ENCODE peak calls at places on chromosomes 7 and 10, in four cellular contexts. One of them, this sample, is unnamed.

GRCh38 chr10:72814134-72814790 is 79.3 kb upstream of the OIT3 start:
- DNase-seq in HL-60: no peak
- DNase-seq in K562: no peak
- DNase-seq in GM12878: no peak
- DNase-seq in this sample: no peak

GRCh38 chr7:137345799-137346449 is 2.4 kb upstream of the PTN start:
- DNase-seq in HL-60: no peak
- DNase-seq in K562: no peak
- DNase-seq in GM12878: no peak
- DNase-seq in this sample: no peak

GRCh38 chr7:16422917-16423316 is 1.6 kb upstream of the CRPPA start:
- DNase-seq in HL-60: no peak
- DNase-seq in K562: peak; percentile 39
- DNase-seq in GM12878: no peak
- DNase-seq in this sample: no peak

GRCh38 chr7:114086491-114086905 is 167.7 kb upstream of the PPP1R3A start:
- DNase-seq in HL-60: no peak
- DNase-seq in K562: no peak
- DNase-seq in GM12878: no peak
- DNase-seq in this sample: no peak

GRCh38 chr7:27248911-27249723 is 6.5 kb downstream of the EVX1 start:
- DNase-seq in HL-60: no peak
- DNase-seq in K562: no peak
- DNase-seq in GM12878: no peak
- DNase-seq in this sample: no peak

GRCh38 chr10:102502337-102503151 is at the start of gene ACTR1A:
- DNase-seq in HL-60: peak; percentile 99
- DNase-seq in K562: peak; percentile 73
- DNase-seq in GM12878: peak; percentile 97
- DNase-seq in this sample: peak; percentile 66

GRCh38 chr7:112759905-112760304 is 30.3 kb downstream of the TMEM168 start:
- DNase-seq in HL-60: no peak
- DNase-seq in K562: no peak
- DNase-seq in GM12878: no peak
- DNase-seq in this sample: no peak

GRCh38 chr7:109641445-109641844 is 1071.8 kb downstream of the DNAJB9 start:
- DNase-seq in HL-60: no peak
- DNase-seq in K562: no peak
- DNase-seq in GM12878: no peak
- DNase-seq in this sample: no peak

GRCh38 chr7:140022582-140023211 is 40.1 kb downstream of the PARP12 start:
- DNase-seq in HL-60: no peak
- DNase-seq in K562: no peak
- DNase-seq in GM12878: no peak
- DNase-seq in this sample: no peak

GRCh38 chr7:43757073-43757720 is 1.3 kb upstream of the BLVRA start:
- DNase-seq in HL-60: no peak
- DNase-seq in K562: no peak
- DNase-seq in GM12878: no peak
- DNase-seq in this sample: no peak

GRCh38 chr7:426510-426909 is 93.1 kb downstream of the PDGFA start:
- DNase-seq in HL-60: no peak
- DNase-seq in K562: no peak
- DNase-seq in GM12878: no peak
- DNase-seq in this sample: no peak

GRCh38 chr10:121698336-121698735 is 100.1 kb upstream of the FGFR2 start:
- DNase-seq in HL-60: no peak
- DNase-seq in K562: no peak
- DNase-seq in GM12878: no peak
- DNase-seq in this sample: no peak

GRCh38 chr7:20440472-20441105 is 109.9 kb downstream of the ITGB8 start:
- DNase-seq in HL-60: no peak
- DNase-seq in K562: peak; percentile 63
- DNase-seq in GM12878: no peak
- DNase-seq in this sample: no peak

GRCh38 chr10:109881481-109881880 is 41.8 kb downstream of the XPNPEP1 start:
- DNase-seq in HL-60: no peak
- DNase-seq in K562: no peak
- DNase-seq in GM12878: no peak
- DNase-seq in this sample: no peak

GRCh38 chr7:139108256-139109187 is 998 bp downstream of the ZC3HAV1 start:
- DNase-seq in HL-60: no peak
- DNase-seq in K562: peak; percentile 79
- DNase-seq in GM12878: no peak
- DNase-seq in this sample: no peak

GRCh38 chr10:110546077-110546476 is 21.4 kb upstream of the SMC3 start:
- DNase-seq in HL-60: no peak
- DNase-seq in K562: no peak
- DNase-seq in GM12878: no peak
- DNase-seq in this sample: no peak

GRCh38 chr7:149072438-149072775 is 18.1 kb downstream of the ZNF786 start:
- DNase-seq in HL-60: no peak
- DNase-seq in K562: no peak
- DNase-seq in GM12878: no peak
- DNase-seq in this sample: no peak

GRCh38 chr7:134527979-134528371 is 608 bp downstream of the AKR1B10 start:
- DNase-seq in HL-60: no peak
- DNase-seq in K562: no peak
- DNase-seq in GM12878: no peak
- DNase-seq in this sample: no peak

GRCh38 chr10:119996944-119997343 is 104.4 kb downstream of the SEC23IP start:
- DNase-seq in HL-60: no peak
- DNase-seq in K562: no peak
- DNase-seq in GM12878: no peak
- DNase-seq in this sample: no peak

GRCh38 chr7:86653919-86654659 is 10.4 kb downstream of the GRM3 start:
- DNase-seq in HL-60: no peak
- DNase-seq in K562: no peak
- DNase-seq in GM12878: no peak
- DNase-seq in this sample: no peak

GRCh38 chr7:156071612-156072011 is 259.3 kb upstream of the SHH start:
- DNase-seq in HL-60: no peak
- DNase-seq in K562: no peak
- DNase-seq in GM12878: no peak
- DNase-seq in this sample: no peak

GRCh38 chr10:30985552-30985951 is 46.1 kb downstream of the ZNF438 start:
- DNase-seq in HL-60: no peak
- DNase-seq in K562: no peak
- DNase-seq in GM12878: no peak
- DNase-seq in this sample: no peak

GRCh38 chr10:15852111-15852557 is 8.2 kb downstream of the MINDY3 start:
- DNase-seq in HL-60: no peak
- DNase-seq in K562: no peak
- DNase-seq in GM12878: no peak
- DNase-seq in this sample: no peak

GRCh38 chr10:24363070-24363469 is 154.1 kb downstream of the KIAA1217 start:
- DNase-seq in HL-60: no peak
- DNase-seq in K562: no peak
- DNase-seq in GM12878: no peak
- DNase-seq in this sample: no peak

GRCh38 chr10:16644146-16644545 is 122.5 kb upstream of the C1QL3 start:
- DNase-seq in HL-60: no peak
- DNase-seq in K562: no peak
- DNase-seq in GM12878: no peak
- DNase-seq in this sample: no peak

GRCh38 chr7:151009340-151010001 is 14.8 kb downstream of the ATG9B start:
- DNase-seq in HL-60: no peak
- DNase-seq in K562: peak; percentile 85
- DNase-seq in GM12878: no peak
- DNase-seq in this sample: no peak

GRCh38 chr10:104300736-104301292 is 31.8 kb downstream of the GSTO2 start:
- DNase-seq in HL-60: no peak
- DNase-seq in K562: no peak
- DNase-seq in GM12878: no peak
- DNase-seq in this sample: no peak

GRCh38 chr7:1758417-1758858 is 88.4 kb downstream of the ELFN1 start:
- DNase-seq in HL-60: no peak
- DNase-seq in K562: peak; percentile 46
- DNase-seq in GM12878: no peak
- DNase-seq in this sample: no peak

GRCh38 chr10:13102002-13102794 is 2.2 kb downstream of the OPTN start:
- DNase-seq in HL-60: no peak
- DNase-seq in K562: no peak
- DNase-seq in GM12878: no peak
- DNase-seq in this sample: no peak
- TF ChIP-seq SPI1 in HL-60: no peak
- TF ChIP-seq SPI1 in K562: no peak
- TF ChIP-seq SPI1 in GM12878: no peak
- TF ChIP-seq SPI1 in this sample: no peak

DNA sequence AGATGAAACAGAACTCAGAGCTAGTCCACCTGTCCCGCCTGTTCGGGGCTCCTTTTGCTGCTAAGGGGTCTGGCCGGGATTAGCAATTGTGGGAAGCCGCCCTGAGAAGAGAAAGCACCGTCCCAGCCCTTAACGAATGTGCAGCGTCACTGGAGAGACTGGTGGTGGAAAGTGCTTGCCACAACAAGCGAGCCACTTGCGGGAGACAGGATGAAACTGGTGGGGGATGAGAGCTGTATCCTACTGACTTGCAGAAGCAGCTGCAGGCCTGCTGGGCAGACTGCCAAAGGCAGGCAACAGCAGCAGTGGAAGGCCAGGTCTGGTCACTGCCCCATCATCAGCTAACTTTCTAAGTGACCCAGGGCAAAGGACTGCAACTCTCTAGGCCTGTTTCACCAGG is 95.4 kb downstream of the FAM53B start:
- DNase-seq in HL-60: peak; percentile 86
- DNase-seq in K562: peak; percentile 60
- DNase-seq in GM12878: peak; percentile 33
- DNase-seq in this sample: no peak
- TF ChIP-seq SPI1 in HL-60: no peak
- TF ChIP-seq SPI1 in K562: no peak
- TF ChIP-seq SPI1 in GM12878: no peak
- TF ChIP-seq SPI1 in this sample: no peak

GRCh38 chr7:18354686-18355085 is 140.9 kb upstream of the HDAC9 start:
- DNase-seq in HL-60: no peak
- DNase-seq in K562: no peak
- DNase-seq in GM12878: no peak
- DNase-seq in this sample: no peak
- TF ChIP-seq SPI1 in HL-60: no peak
- TF ChIP-seq SPI1 in K562: no peak
- TF ChIP-seq SPI1 in GM12878: no peak
- TF ChIP-seq SPI1 in this sample: no peak

GRCh38 chr10:61642692-61643091 is 20.0 kb upstream of the CABCOCO1 start:
- DNase-seq in HL-60: no peak
- DNase-seq in K562: no peak
- DNase-seq in GM12878: no peak
- DNase-seq in this sample: no peak

GRCh38 chr10:61639952-61640351 is 22.8 kb upstream of the CABCOCO1 start:
- DNase-seq in HL-60: no peak
- DNase-seq in K562: no peak
- DNase-seq in GM12878: no peak
- DNase-seq in this sample: no peak

GRCh38 chr10:61640876-61641275 is 21.9 kb upstream of the CABCOCO1 start:
- DNase-seq in HL-60: no peak
- DNase-seq in K562: no peak
- DNase-seq in GM12878: no peak
- DNase-seq in this sample: no peak

GRCh38 chr10:61642073-61642637 is 20.6 kb upstream of the CABCOCO1 start:
- DNase-seq in HL-60: no peak
- DNase-seq in K562: no peak
- DNase-seq in GM12878: no peak
- DNase-seq in this sample: no peak

DNA sequence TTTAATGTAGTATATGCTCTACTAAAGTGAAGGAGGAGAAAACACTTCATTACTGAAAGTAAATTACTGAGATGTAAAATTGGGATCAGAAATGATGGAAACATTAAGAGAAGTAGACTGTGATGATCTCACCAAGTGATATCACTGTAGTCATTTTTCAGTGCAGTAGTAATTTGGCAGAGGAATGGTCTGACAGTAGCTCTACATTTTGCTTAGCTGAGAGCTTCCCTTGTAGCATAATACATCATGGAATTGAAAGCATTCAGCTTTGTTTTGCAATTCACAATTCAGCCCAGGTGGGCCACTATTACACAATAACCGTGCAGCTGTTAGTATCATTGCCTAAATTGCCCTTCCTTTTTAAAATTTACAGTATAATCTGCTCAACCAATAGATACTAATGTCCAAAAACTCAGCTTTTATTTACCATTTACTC is 19.4 kb upstream of the CABCOCO1 start:
- DNase-seq in HL-60: peak; percentile 12
- DNase-seq in K562: no peak
- DNase-seq in GM12878: no peak
- DNase-seq in this sample: no peak
- TF ChIP-seq SPI1 in HL-60: no peak
- TF ChIP-seq SPI1 in K562: no peak
- TF ChIP-seq SPI1 in GM12878: no peak
- TF ChIP-seq SPI1 in this sample: no peak

GRCh38 chr10:2246747-2247146 is 509.4 kb upstream of the ADARB2 start:
- DNase-seq in HL-60: no peak
- DNase-seq in K562: no peak
- DNase-seq in GM12878: no peak
- DNase-seq in this sample: no peak

GRCh38 chr10:2245580-2245979 is 508.3 kb upstream of the ADARB2 start:
- DNase-seq in HL-60: no peak
- DNase-seq in K562: no peak
- DNase-seq in GM12878: no peak
- DNase-seq in this sample: no peak

GRCh38 chr10:2244476-2244875 is 507.2 kb upstream of the ADARB2 start:
- DNase-seq in HL-60: no peak
- DNase-seq in K562: no peak
- DNase-seq in GM12878: no peak
- DNase-seq in this sample: no peak
- TF ChIP-seq SPI1 in HL-60: no peak
- TF ChIP-seq SPI1 in K562: no peak
- TF ChIP-seq SPI1 in GM12878: no peak
- TF ChIP-seq SPI1 in this sample: no peak

DNA sequence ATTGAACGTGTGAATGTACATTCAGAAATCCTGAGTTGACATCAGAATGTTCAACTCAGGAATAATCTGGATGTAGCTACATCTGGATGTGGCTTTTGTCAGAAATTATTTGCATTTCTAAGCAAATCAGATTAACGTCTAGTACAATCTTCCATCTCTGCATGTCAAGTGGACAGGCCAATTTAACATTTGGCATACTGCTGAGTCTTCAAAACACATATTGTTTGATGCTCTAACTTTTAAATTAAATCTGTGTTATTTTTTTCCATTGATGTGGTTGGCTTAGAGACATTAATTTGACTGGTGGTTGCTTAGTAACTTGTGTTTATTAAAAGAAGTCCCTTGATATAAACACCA is 3.4 kb downstream of the STAMBPL1 start:
- DNase-seq in HL-60: no peak
- DNase-seq in K562: no peak
- DNase-seq in GM12878: no peak
- DNase-seq in this sample: no peak
- TF ChIP-seq SPI1 in HL-60: no peak
- TF ChIP-seq SPI1 in K562: no peak
- TF ChIP-seq SPI1 in GM12878: no peak
- TF ChIP-seq SPI1 in this sample: no peak

GRCh38 chr10:83212632-83213349 is 926.5 kb upstream of the GHITM start:
- DNase-seq in HL-60: no peak
- DNase-seq in K562: no peak
- DNase-seq in GM12878: no peak
- DNase-seq in this sample: no peak
- TF ChIP-seq SPI1 in HL-60: no peak
- TF ChIP-seq SPI1 in K562: no peak
- TF ChIP-seq SPI1 in GM12878: no peak
- TF ChIP-seq SPI1 in this sample: no peak

This sample was measured in GM12891.